ENCODE peak calls at places on chromosomes 6 and 20, in six cellular contexts. B is islet precursor cell; P is right cardiac atrium; W is CD8-positive, alpha-beta memory T cell; F is H54; H is left colon. C is an unnamed sample.

GRCh38 chr20:34302312-34302722 is 838 bp downstream of the AHCY start:
- DNase-seq in P (no peak), H (no peak), F (no peak), W (no peak), B (no peak), C (no peak)

GRCh38 chr20:15100506-15101160 is 763.2 kb upstream of the FLRT3 start:
- DNase-seq in F (no peak), B (no peak), H (no peak), P (no peak), W (no peak), C (no peak)

GRCh38 chr6:157879873-157880254 is 56.8 kb downstream of the SNX9 start:
- DNase-seq in P (no peak), F (no peak), W (no peak), B (peak; percentile 86), H (no peak), C (no peak)

GRCh38 chr6:7165736-7166296 is 58.1 kb downstream of the RREB1 start:
- DNase-seq in W (no peak), F (no peak), B (no peak), P (no peak), H (no peak), C (no peak)

GRCh38 chr20:46348231-46348803 is 40.0 kb upstream of the CDH22 start:
- DNase-seq in B (peak; percentile 86), W (no peak), P (peak; percentile 84), H (no peak), F (no peak), C (no peak)

GRCh38 chr20:43925215-43925614 is 10.6 kb downstream of the TOX2 start:
- DNase-seq in B (no peak), H (no peak), W (no peak), F (no peak), P (no peak), C (no peak)

GRCh38 chr6:64255000-64255399 is 619.4 kb downstream of the PHF3 start:
- DNase-seq in F (no peak), W (no peak), P (no peak), H (no peak), B (no peak), C (no peak)

GRCh38 chr6:134925800-134926199 is 24.1 kb downstream of the ALDH8A1 start:
- DNase-seq in P (no peak), B (no peak), H (no peak), W (no peak), F (no peak), C (no peak)

GRCh38 chr6:105352037-105352617 is 50.8 kb downstream of the PREP start:
- DNase-seq in B (no peak), F (no peak), H (no peak), W (no peak), P (no peak), C (no peak)

GRCh38 chr6:160027931-160028330 is 59.0 kb downstream of the IGF2R start:
- DNase-seq in F (no peak), B (no peak), P (peak; percentile 18), H (no peak), W (no peak), C (no peak)

GRCh38 chr6:158219229-158219628 is 51.1 kb downstream of the GTF2H5 start:
- DNase-seq in W (no peak), H (peak; percentile 50), B (peak; percentile 12), F (peak; percentile 39), P (no peak), C (no peak)

GRCh38 chr20:15942130-15942529 is 631.1 kb downstream of the KIF16B start:
- DNase-seq in P (no peak), H (no peak), B (no peak), W (no peak), F (no peak), C (no peak)

GRCh38 chr20:22745194-22745500 is 160.8 kb upstream of the FOXA2 start:
- DNase-seq in P (no peak), W (no peak), B (no peak), H (no peak), F (no peak), C (no peak)

GRCh38 chr6:101777646-101778045 is 384.1 kb downstream of the GRIK2 start:
- DNase-seq in W (no peak), P (no peak), F (no peak), H (no peak), B (no peak), C (no peak)

GRCh38 chr20:32167552-32167951 is 40.0 kb downstream of the PLAGL2 start:
- DNase-seq in P (no peak), H (no peak), B (no peak), W (no peak), F (no peak), C (no peak)

GRCh38 chr6:43723737-43724295 is 36.2 kb upstream of the MRPS18A start:
- DNase-seq in W (peak; percentile 61), P (peak; percentile 85), B (peak; percentile 84), H (peak; percentile 84), F (peak; percentile 86), C (peak; percentile 92)

GRCh38 chr6:150142657-150143501 is at the start of gene PPP1R14C:
- DNase-seq in F (peak; percentile 19), P (peak; percentile 74), W (no peak), H (peak; percentile 56), B (peak; percentile 65), C (peak; percentile 69)

GRCh38 chr20:50992336-50992732 is 30.6 kb downstream of the KCNG1 start:
- DNase-seq in F (no peak), B (peak; percentile 74), W (no peak), H (no peak), P (no peak), C (no peak)

GRCh38 chr6:169530762-169531143 is 171.1 kb downstream of the WDR27 start:
- DNase-seq in P (no peak), B (no peak), H (no peak), W (no peak), F (no peak), C (no peak)

GRCh38 chr6:158314737-158315136 is 2.5 kb downstream of the TULP4 start:
- DNase-seq in B (no peak), W (no peak), F (no peak), P (no peak), H (no peak), C (no peak)

GRCh38 chr20:60172306-60172984 is 214.2 kb downstream of the CDH26 start:
- DNase-seq in B (no peak), H (no peak), W (no peak), F (no peak), P (no peak), C (no peak)

GRCh38 chr6:71393471-71393870 is 104.9 kb downstream of the OGFRL1 start:
- DNase-seq in W (no peak), H (no peak), F (no peak), P (no peak), B (no peak), C (no peak)

GRCh38 chr20:38369387-38369786 is 23.1 kb downstream of the LBP start:
- DNase-seq in W (no peak), F (peak; percentile 51), P (no peak), H (no peak), B (no peak), C (no peak)

GRCh38 chr6:34288581-34288980 is 39.8 kb upstream of the SMIM29 start:
- DNase-seq in P (no peak), F (no peak), W (no peak), H (no peak), B (no peak), C (no peak)

GRCh38 chr6:44512868-44513641 is 125.5 kb downstream of the CDC5L start:
- DNase-seq in H (no peak), F (no peak), W (no peak), P (peak; percentile 67), B (peak; percentile 48), C (no peak)

GRCh38 chr6:165847407-165848098 is 184.5 kb upstream of the PDE10A start:
- DNase-seq in W (no peak), H (peak; percentile 62), P (peak; percentile 66), F (no peak), B (peak; percentile 54), C (no peak)

GRCh38 chr20:5746064-5746463 is 4.1 kb upstream of the SHLD1 start:
- DNase-seq in F (no peak), P (no peak), B (no peak), W (no peak), H (no peak), C (no peak)

GRCh38 chr20:22920898-22921297 is 114.2 kb upstream of the SSTR4 start:
- DNase-seq in P (no peak), B (no peak), H (no peak), W (no peak), F (no peak), C (no peak)

GRCh38 chr6:127397729-127398609 is 54.6 kb upstream of the ECHDC1 start:
- DNase-seq in B (no peak), H (no peak), W (no peak), P (no peak), F (no peak), C (no peak)

GRCh38 chr6:63750400-63750799 is 114.8 kb downstream of the PHF3 start:
- DNase-seq in H (no peak), P (no peak), B (no peak), F (no peak), W (no peak), C (no peak)

GRCh38 chr20:23082846-23083552 is 3.1 kb downstream of the CD93 start:
- DNase-seq in P (peak; percentile 83), F (no peak), W (no peak), H (no peak), B (peak; percentile 68), C (no peak)

GRCh38 chr20:58703765-58704331 is 11.2 kb downstream of the NPEPL1 start:
- DNase-seq in F (no peak), B (no peak), P (no peak), W (no peak), H (peak; percentile 12), C (no peak)

GRCh38 chr20:2624190-2624589 is 28.2 kb upstream of the NOP56 start:
- DNase-seq in W (no peak), B (peak; percentile 24), F (no peak), H (no peak), P (peak; percentile 60), C (no peak)

GRCh38 chr20:6501061-6501460 is 266.4 kb upstream of the BMP2 start:
- DNase-seq in P (no peak), B (peak; percentile 61), H (no peak), F (peak; percentile 7), W (no peak), C (no peak)

GRCh38 chr20:53707341-53708102 is 113.9 kb upstream of the ZNF217 start:
- DNase-seq in H (no peak), P (no peak), B (no peak), W (no peak), F (no peak), C (no peak)

GRCh38 chr6:128252293-128253176 is 267.9 kb downstream of the PTPRK start:
- DNase-seq in P (no peak), H (no peak), B (no peak), W (no peak), F (no peak), C (no peak)

GRCh38 chr20:57332105-57333089 is 2.8 kb downstream of the SPO11 start:
- DNase-seq in P (no peak), H (no peak), F (no peak), W (no peak), B (no peak), C (no peak)

GRCh38 chr6:43124481-43124880 is 46.6 kb upstream of the SRF start:
- DNase-seq in W (no peak), H (no peak), F (no peak), B (no peak), P (no peak), C (no peak)

GRCh38 chr20:5870462-5871021 is 79.8 kb downstream of the TRMT6 start:
- DNase-seq in B (no peak), F (no peak), P (no peak), W (no peak), H (no peak), C (no peak)

GRCh38 chr20:33908351-33908750 is 85.4 kb upstream of the RALY start:
- DNase-seq in H (no peak), W (no peak), P (peak; percentile 59), B (peak; percentile 98), F (no peak), C (no peak)